ENCODE peak calls at places on chromosome 2, in eight cellular contexts. One of them, this sample, is unnamed.

GRCh38 chr2:29528371-29528770 is 393.0 kb downstream of the ALK start:
- DNase-seq in caudate nucleus: no peak
- DNase-seq in central memory CD4-positive, alpha-beta T cell: no peak
- DNase-seq in iPS-NIHi11: no peak
- DNase-seq in H9: no peak
- DNase-seq in activated CD8-positive, alpha-beta T cell treated with anti-CD3 and anti-CD28 coated beads, Interleukin-2, amount 10 ng/mL, durations not matched to agents 7 days and 5 days: no peak
- DNase-seq in heart right ventricle: no peak
- DNase-seq in left cardiac atrium: no peak
- DNase-seq in this sample: no peak

GRCh38 chr2:60555794-60556161 is 2.3 kb upstream of the BCL11A start:
- DNase-seq in caudate nucleus: no peak
- DNase-seq in central memory CD4-positive, alpha-beta T cell: no peak
- DNase-seq in iPS-NIHi11: peak
- DNase-seq in H9: peak
- DNase-seq in activated CD8-positive, alpha-beta T cell treated with anti-CD3 and anti-CD28 coated beads, Interleukin-2, amount 10 ng/mL, durations not matched to agents 7 days and 5 days: no peak
- DNase-seq in heart right ventricle: no peak
- DNase-seq in left cardiac atrium: no peak
- DNase-seq in this sample: no peak

GRCh38 chr2:100422320-100422719 is 4.9 kb upstream of the CHST10 start:
- DNase-seq in caudate nucleus: no peak
- DNase-seq in central memory CD4-positive, alpha-beta T cell: no peak
- DNase-seq in iPS-NIHi11: peak
- DNase-seq in H9: peak
- DNase-seq in activated CD8-positive, alpha-beta T cell treated with anti-CD3 and anti-CD28 coated beads, Interleukin-2, amount 10 ng/mL, durations not matched to agents 7 days and 5 days: no peak
- DNase-seq in heart right ventricle: no peak
- DNase-seq in left cardiac atrium: no peak
- DNase-seq in this sample: peak

GRCh38 chr2:46246790-46247189 is 50.4 kb upstream of the EPAS1 start:
- DNase-seq in caudate nucleus: no peak
- DNase-seq in central memory CD4-positive, alpha-beta T cell: no peak
- DNase-seq in iPS-NIHi11: no peak
- DNase-seq in H9: no peak
- DNase-seq in activated CD8-positive, alpha-beta T cell treated with anti-CD3 and anti-CD28 coated beads, Interleukin-2, amount 10 ng/mL, durations not matched to agents 7 days and 5 days: no peak
- DNase-seq in heart right ventricle: no peak
- DNase-seq in left cardiac atrium: no peak
- DNase-seq in this sample: no peak

GRCh38 chr2:73970850-73971471 is 13.7 kb upstream of the TET3 start:
- DNase-seq in caudate nucleus: no peak
- DNase-seq in central memory CD4-positive, alpha-beta T cell: peak
- DNase-seq in iPS-NIHi11: peak
- DNase-seq in H9: no peak
- DNase-seq in activated CD8-positive, alpha-beta T cell treated with anti-CD3 and anti-CD28 coated beads, Interleukin-2, amount 10 ng/mL, durations not matched to agents 7 days and 5 days: peak
- DNase-seq in heart right ventricle: peak
- DNase-seq in left cardiac atrium: peak
- DNase-seq in this sample: peak

GRCh38 chr2:8575011-8575750 is 106.7 kb upstream of the ID2 start:
- DNase-seq in caudate nucleus: no peak
- DNase-seq in central memory CD4-positive, alpha-beta T cell: peak
- DNase-seq in iPS-NIHi11: no peak
- DNase-seq in H9: peak
- DNase-seq in activated CD8-positive, alpha-beta T cell treated with anti-CD3 and anti-CD28 coated beads, Interleukin-2, amount 10 ng/mL, durations not matched to agents 7 days and 5 days: peak
- DNase-seq in heart right ventricle: no peak
- DNase-seq in left cardiac atrium: no peak
- DNase-seq in this sample: no peak

GRCh38 chr2:70903171-70903570 is 32.5 kb upstream of the ATP6V1B1 start:
- DNase-seq in caudate nucleus: no peak
- DNase-seq in central memory CD4-positive, alpha-beta T cell: no peak
- DNase-seq in iPS-NIHi11: no peak
- DNase-seq in H9: no peak
- DNase-seq in activated CD8-positive, alpha-beta T cell treated with anti-CD3 and anti-CD28 coated beads, Interleukin-2, amount 10 ng/mL, durations not matched to agents 7 days and 5 days: no peak
- DNase-seq in heart right ventricle: no peak
- DNase-seq in left cardiac atrium: no peak
- DNase-seq in this sample: no peak

GRCh38 chr2:217338306-217338916 is 478.5 kb upstream of the TNP1 start:
- DNase-seq in caudate nucleus: no peak
- DNase-seq in central memory CD4-positive, alpha-beta T cell: no peak
- DNase-seq in iPS-NIHi11: no peak
- DNase-seq in H9: no peak
- DNase-seq in activated CD8-positive, alpha-beta T cell treated with anti-CD3 and anti-CD28 coated beads, Interleukin-2, amount 10 ng/mL, durations not matched to agents 7 days and 5 days: no peak
- DNase-seq in heart right ventricle: no peak
- DNase-seq in left cardiac atrium: no peak
- DNase-seq in this sample: peak

GRCh38 chr2:2916621-2917020 is 461.0 kb downstream of the EIPR1 start:
- DNase-seq in caudate nucleus: no peak
- DNase-seq in central memory CD4-positive, alpha-beta T cell: no peak
- DNase-seq in iPS-NIHi11: no peak
- DNase-seq in H9: no peak
- DNase-seq in activated CD8-positive, alpha-beta T cell treated with anti-CD3 and anti-CD28 coated beads, Interleukin-2, amount 10 ng/mL, durations not matched to agents 7 days and 5 days: no peak
- DNase-seq in heart right ventricle: no peak
- DNase-seq in left cardiac atrium: no peak
- DNase-seq in this sample: no peak

GRCh38 chr2:118774458-118775133 is 72.9 kb downstream of the EN1 start:
- DNase-seq in caudate nucleus: peak
- DNase-seq in central memory CD4-positive, alpha-beta T cell: no peak
- DNase-seq in iPS-NIHi11: peak
- DNase-seq in H9: peak
- DNase-seq in activated CD8-positive, alpha-beta T cell treated with anti-CD3 and anti-CD28 coated beads, Interleukin-2, amount 10 ng/mL, durations not matched to agents 7 days and 5 days: peak
- DNase-seq in heart right ventricle: peak
- DNase-seq in left cardiac atrium: peak
- DNase-seq in this sample: peak

GRCh38 chr2:54561795-54562592 is 105.9 kb downstream of the SPTBN1 start:
- DNase-seq in caudate nucleus: no peak
- DNase-seq in central memory CD4-positive, alpha-beta T cell: no peak
- DNase-seq in iPS-NIHi11: no peak
- DNase-seq in H9: no peak
- DNase-seq in activated CD8-positive, alpha-beta T cell treated with anti-CD3 and anti-CD28 coated beads, Interleukin-2, amount 10 ng/mL, durations not matched to agents 7 days and 5 days: no peak
- DNase-seq in heart right ventricle: no peak
- DNase-seq in left cardiac atrium: no peak
- DNase-seq in this sample: no peak

GRCh38 chr2:79832540-79833234 is 319.8 kb downstream of the CTNNA2 start:
- DNase-seq in caudate nucleus: no peak
- DNase-seq in central memory CD4-positive, alpha-beta T cell: no peak
- DNase-seq in iPS-NIHi11: peak
- DNase-seq in H9: peak
- DNase-seq in activated CD8-positive, alpha-beta T cell treated with anti-CD3 and anti-CD28 coated beads, Interleukin-2, amount 10 ng/mL, durations not matched to agents 7 days and 5 days: no peak
- DNase-seq in heart right ventricle: no peak
- DNase-seq in left cardiac atrium: no peak
- DNase-seq in this sample: no peak

GRCh38 chr2:164126960-164127359 is 391.2 kb upstream of the FIGN start:
- DNase-seq in caudate nucleus: no peak
- DNase-seq in central memory CD4-positive, alpha-beta T cell: no peak
- DNase-seq in iPS-NIHi11: no peak
- DNase-seq in H9: no peak
- DNase-seq in activated CD8-positive, alpha-beta T cell treated with anti-CD3 and anti-CD28 coated beads, Interleukin-2, amount 10 ng/mL, durations not matched to agents 7 days and 5 days: no peak
- DNase-seq in heart right ventricle: no peak
- DNase-seq in left cardiac atrium: no peak
- DNase-seq in this sample: no peak

GRCh38 chr2:61946661-61947060 is 41.2 kb downstream of the COMMD1 start:
- DNase-seq in caudate nucleus: no peak
- DNase-seq in central memory CD4-positive, alpha-beta T cell: no peak
- DNase-seq in iPS-NIHi11: no peak
- DNase-seq in H9: no peak
- DNase-seq in activated CD8-positive, alpha-beta T cell treated with anti-CD3 and anti-CD28 coated beads, Interleukin-2, amount 10 ng/mL, durations not matched to agents 7 days and 5 days: no peak
- DNase-seq in heart right ventricle: no peak
- DNase-seq in left cardiac atrium: no peak
- DNase-seq in this sample: no peak

GRCh38 chr2:1975060-1975459 is 230.7 kb upstream of the PXDN start:
- DNase-seq in caudate nucleus: no peak
- DNase-seq in central memory CD4-positive, alpha-beta T cell: no peak
- DNase-seq in iPS-NIHi11: no peak
- DNase-seq in H9: no peak
- DNase-seq in activated CD8-positive, alpha-beta T cell treated with anti-CD3 and anti-CD28 coated beads, Interleukin-2, amount 10 ng/mL, durations not matched to agents 7 days and 5 days: no peak
- DNase-seq in heart right ventricle: no peak
- DNase-seq in left cardiac atrium: no peak
- DNase-seq in this sample: no peak

GRCh38 chr2:167471734-167472133 is 583.5 kb downstream of the XIRP2 start:
- DNase-seq in caudate nucleus: no peak
- DNase-seq in central memory CD4-positive, alpha-beta T cell: no peak
- DNase-seq in iPS-NIHi11: peak
- DNase-seq in H9: no peak
- DNase-seq in activated CD8-positive, alpha-beta T cell treated with anti-CD3 and anti-CD28 coated beads, Interleukin-2, amount 10 ng/mL, durations not matched to agents 7 days and 5 days: no peak
- DNase-seq in heart right ventricle: no peak
- DNase-seq in left cardiac atrium: no peak
- DNase-seq in this sample: no peak

GRCh38 chr2:200767111-200767885 is 44.4 kb upstream of the BZW1 start:
- DNase-seq in caudate nucleus: no peak
- DNase-seq in central memory CD4-positive, alpha-beta T cell: no peak
- DNase-seq in iPS-NIHi11: no peak
- DNase-seq in H9: no peak
- DNase-seq in activated CD8-positive, alpha-beta T cell treated with anti-CD3 and anti-CD28 coated beads, Interleukin-2, amount 10 ng/mL, durations not matched to agents 7 days and 5 days: no peak
- DNase-seq in heart right ventricle: no peak
- DNase-seq in left cardiac atrium: no peak
- DNase-seq in this sample: no peak

GRCh38 chr2:238279324-238279682 is 9.1 kb downstream of the PER2 start:
- DNase-seq in caudate nucleus: no peak
- DNase-seq in central memory CD4-positive, alpha-beta T cell: no peak
- DNase-seq in iPS-NIHi11: no peak
- DNase-seq in H9: no peak
- DNase-seq in activated CD8-positive, alpha-beta T cell treated with anti-CD3 and anti-CD28 coated beads, Interleukin-2, amount 10 ng/mL, durations not matched to agents 7 days and 5 days: no peak
- DNase-seq in heart right ventricle: no peak
- DNase-seq in left cardiac atrium: peak
- DNase-seq in this sample: no peak

GRCh38 chr2:23445450-23445868 is 60.5 kb downstream of the KLHL29 start:
- DNase-seq in caudate nucleus: no peak
- DNase-seq in central memory CD4-positive, alpha-beta T cell: no peak
- DNase-seq in iPS-NIHi11: no peak
- DNase-seq in H9: no peak
- DNase-seq in activated CD8-positive, alpha-beta T cell treated with anti-CD3 and anti-CD28 coated beads, Interleukin-2, amount 10 ng/mL, durations not matched to agents 7 days and 5 days: no peak
- DNase-seq in heart right ventricle: no peak
- DNase-seq in left cardiac atrium: no peak
- DNase-seq in this sample: no peak

GRCh38 chr2:199136241-199136640 is 321.5 kb downstream of the SATB2 start:
- DNase-seq in caudate nucleus: no peak
- DNase-seq in central memory CD4-positive, alpha-beta T cell: no peak
- DNase-seq in iPS-NIHi11: no peak
- DNase-seq in H9: no peak
- DNase-seq in activated CD8-positive, alpha-beta T cell treated with anti-CD3 and anti-CD28 coated beads, Interleukin-2, amount 10 ng/mL, durations not matched to agents 7 days and 5 days: no peak
- DNase-seq in heart right ventricle: no peak
- DNase-seq in left cardiac atrium: no peak
- DNase-seq in this sample: no peak

GRCh38 chr2:207042155-207042554 is 102.8 kb downstream of the CPO start:
- DNase-seq in caudate nucleus: no peak
- DNase-seq in central memory CD4-positive, alpha-beta T cell: no peak
- DNase-seq in iPS-NIHi11: no peak
- DNase-seq in H9: no peak
- DNase-seq in activated CD8-positive, alpha-beta T cell treated with anti-CD3 and anti-CD28 coated beads, Interleukin-2, amount 10 ng/mL, durations not matched to agents 7 days and 5 days: no peak
- DNase-seq in heart right ventricle: no peak
- DNase-seq in left cardiac atrium: no peak
- DNase-seq in this sample: no peak

GRCh38 chr2:55809875-55810620 is 113.5 kb downstream of the EFEMP1 start:
- DNase-seq in caudate nucleus: no peak
- DNase-seq in central memory CD4-positive, alpha-beta T cell: no peak
- DNase-seq in iPS-NIHi11: no peak
- DNase-seq in H9: no peak
- DNase-seq in activated CD8-positive, alpha-beta T cell treated with anti-CD3 and anti-CD28 coated beads, Interleukin-2, amount 10 ng/mL, durations not matched to agents 7 days and 5 days: no peak
- DNase-seq in heart right ventricle: peak
- DNase-seq in left cardiac atrium: peak
- DNase-seq in this sample: no peak

GRCh38 chr2:8709611-8710010 is 27.8 kb downstream of the ID2 start:
- DNase-seq in caudate nucleus: no peak
- DNase-seq in central memory CD4-positive, alpha-beta T cell: no peak
- DNase-seq in iPS-NIHi11: no peak
- DNase-seq in H9: no peak
- DNase-seq in activated CD8-positive, alpha-beta T cell treated with anti-CD3 and anti-CD28 coated beads, Interleukin-2, amount 10 ng/mL, durations not matched to agents 7 days and 5 days: no peak
- DNase-seq in heart right ventricle: no peak
- DNase-seq in left cardiac atrium: no peak
- DNase-seq in this sample: no peak

GRCh38 chr2:43429366-43429765 is 166.5 kb downstream of the THADA start:
- DNase-seq in caudate nucleus: no peak
- DNase-seq in central memory CD4-positive, alpha-beta T cell: no peak
- DNase-seq in iPS-NIHi11: no peak
- DNase-seq in H9: no peak
- DNase-seq in activated CD8-positive, alpha-beta T cell treated with anti-CD3 and anti-CD28 coated beads, Interleukin-2, amount 10 ng/mL, durations not matched to agents 7 days and 5 days: no peak
- DNase-seq in heart right ventricle: no peak
- DNase-seq in left cardiac atrium: no peak
- DNase-seq in this sample: no peak

GRCh38 chr2:148201075-148202004 is 180.4 kb downstream of the MBD5 start:
- DNase-seq in caudate nucleus: peak
- DNase-seq in central memory CD4-positive, alpha-beta T cell: peak
- DNase-seq in iPS-NIHi11: peak
- DNase-seq in H9: peak
- DNase-seq in activated CD8-positive, alpha-beta T cell treated with anti-CD3 and anti-CD28 coated beads, Interleukin-2, amount 10 ng/mL, durations not matched to agents 7 days and 5 days: peak
- DNase-seq in heart right ventricle: peak
- DNase-seq in left cardiac atrium: peak
- DNase-seq in this sample: no peak

GRCh38 chr2:218323526-218324472 is 31.5 kb upstream of the TMBIM1 start:
- DNase-seq in caudate nucleus: no peak
- DNase-seq in central memory CD4-positive, alpha-beta T cell: no peak
- DNase-seq in iPS-NIHi11: peak
- DNase-seq in H9: peak
- DNase-seq in activated CD8-positive, alpha-beta T cell treated with anti-CD3 and anti-CD28 coated beads, Interleukin-2, amount 10 ng/mL, durations not matched to agents 7 days and 5 days: no peak
- DNase-seq in heart right ventricle: no peak
- DNase-seq in left cardiac atrium: peak
- DNase-seq in this sample: no peak

GRCh38 chr2:203122317-203122998 is 107.8 kb downstream of the NBEAL1 start:
- DNase-seq in caudate nucleus: no peak
- DNase-seq in central memory CD4-positive, alpha-beta T cell: no peak
- DNase-seq in iPS-NIHi11: no peak
- DNase-seq in H9: no peak
- DNase-seq in activated CD8-positive, alpha-beta T cell treated with anti-CD3 and anti-CD28 coated beads, Interleukin-2, amount 10 ng/mL, durations not matched to agents 7 days and 5 days: no peak
- DNase-seq in heart right ventricle: no peak
- DNase-seq in left cardiac atrium: no peak
- DNase-seq in this sample: no peak

GRCh38 chr2:26575836-26576564 is 65.2 kb downstream of the CIB4 start:
- DNase-seq in caudate nucleus: no peak
- DNase-seq in central memory CD4-positive, alpha-beta T cell: no peak
- DNase-seq in iPS-NIHi11: no peak
- DNase-seq in H9: no peak
- DNase-seq in activated CD8-positive, alpha-beta T cell treated with anti-CD3 and anti-CD28 coated beads, Interleukin-2, amount 10 ng/mL, durations not matched to agents 7 days and 5 days: no peak
- DNase-seq in heart right ventricle: no peak
- DNase-seq in left cardiac atrium: peak
- DNase-seq in this sample: no peak

GRCh38 chr2:177753682-177754475 is 318.7 kb downstream of the PDE11A start:
- DNase-seq in caudate nucleus: no peak
- DNase-seq in central memory CD4-positive, alpha-beta T cell: peak
- DNase-seq in iPS-NIHi11: peak
- DNase-seq in H9: peak
- DNase-seq in activated CD8-positive, alpha-beta T cell treated with anti-CD3 and anti-CD28 coated beads, Interleukin-2, amount 10 ng/mL, durations not matched to agents 7 days and 5 days: no peak
- DNase-seq in heart right ventricle: peak
- DNase-seq in left cardiac atrium: peak
- DNase-seq in this sample: no peak

GRCh38 chr2:137938204-137938603 is 26.1 kb upstream of the HNMT start:
- DNase-seq in caudate nucleus: no peak
- DNase-seq in central memory CD4-positive, alpha-beta T cell: no peak
- DNase-seq in iPS-NIHi11: no peak
- DNase-seq in H9: no peak
- DNase-seq in activated CD8-positive, alpha-beta T cell treated with anti-CD3 and anti-CD28 coated beads, Interleukin-2, amount 10 ng/mL, durations not matched to agents 7 days and 5 days: no peak
- DNase-seq in heart right ventricle: no peak
- DNase-seq in left cardiac atrium: no peak
- DNase-seq in this sample: no peak

GRCh38 chr2:18791172-18791797 is 201.9 kb upstream of the NT5C1B start:
- DNase-seq in caudate nucleus: no peak
- DNase-seq in central memory CD4-positive, alpha-beta T cell: no peak
- DNase-seq in iPS-NIHi11: no peak
- DNase-seq in H9: no peak
- DNase-seq in activated CD8-positive, alpha-beta T cell treated with anti-CD3 and anti-CD28 coated beads, Interleukin-2, amount 10 ng/mL, durations not matched to agents 7 days and 5 days: no peak
- DNase-seq in heart right ventricle: no peak
- DNase-seq in left cardiac atrium: no peak
- DNase-seq in this sample: no peak

GRCh38 chr2:8677646-8678592 is 3.9 kb upstream of the ID2 start:
- DNase-seq in caudate nucleus: no peak
- DNase-seq in central memory CD4-positive, alpha-beta T cell: peak
- DNase-seq in iPS-NIHi11: no peak
- DNase-seq in H9: peak
- DNase-seq in activated CD8-positive, alpha-beta T cell treated with anti-CD3 and anti-CD28 coated beads, Interleukin-2, amount 10 ng/mL, durations not matched to agents 7 days and 5 days: peak
- DNase-seq in heart right ventricle: peak
- DNase-seq in left cardiac atrium: peak
- DNase-seq in this sample: peak

GRCh38 chr2:28516430-28516829 is 20.6 kb downstream of the PLB1 start:
- DNase-seq in caudate nucleus: no peak
- DNase-seq in central memory CD4-positive, alpha-beta T cell: no peak
- DNase-seq in iPS-NIHi11: no peak
- DNase-seq in H9: no peak
- DNase-seq in activated CD8-positive, alpha-beta T cell treated with anti-CD3 and anti-CD28 coated beads, Interleukin-2, amount 10 ng/mL, durations not matched to agents 7 days and 5 days: no peak
- DNase-seq in heart right ventricle: no peak
- DNase-seq in left cardiac atrium: no peak
- DNase-seq in this sample: no peak

GRCh38 chr2:112153501-112153900 is 15.3 kb downstream of the FBLN7 start:
- DNase-seq in caudate nucleus: no peak
- DNase-seq in central memory CD4-positive, alpha-beta T cell: no peak
- DNase-seq in iPS-NIHi11: no peak
- DNase-seq in H9: no peak
- DNase-seq in activated CD8-positive, alpha-beta T cell treated with anti-CD3 and anti-CD28 coated beads, Interleukin-2, amount 10 ng/mL, durations not matched to agents 7 days and 5 days: peak
- DNase-seq in heart right ventricle: no peak
- DNase-seq in left cardiac atrium: no peak
- DNase-seq in this sample: no peak

This sample was measured in NCI-H1694.